ENCODE peak calls at places on chromosomes 11 and 22, in six cellular contexts. U, P, W, L, J and B are unnamed samples.

GRCh38 chr11:113384551-113384950 is 3.0 kb upstream of the ANKK1 start:
- DNase-seq in U (no peak), P (no peak), W (peak), L (peak), J (no peak), B (peak)

GRCh38 chr11:111461460-111462240 is 50.5 kb downstream of the BTG4 start:
- DNase-seq in U (no peak), P (no peak), W (no peak), L (no peak), J (no peak), B (no peak)

GRCh38 chr11:1222491-1223345 is at the start of gene MUC5B:
- DNase-seq in U (no peak), P (no peak), W (peak), L (no peak), J (no peak), B (no peak)

GRCh38 chr11:119373917-119374631 is 7.4 kb downstream of the USP2 start:
- DNase-seq in U (no peak), P (peak), W (peak), L (no peak), J (no peak), B (peak)

GRCh38 chr11:61071208-61071681 is 31.0 kb upstream of the CD5 start:
- DNase-seq in U (no peak), P (peak), W (no peak), L (no peak), J (no peak), B (no peak)

GRCh38 chr11:104917259-104918112 is 19.2 kb upstream of the CASP12 start:
- DNase-seq in U (no peak), P (no peak), W (no peak), L (no peak), J (no peak), B (peak)

GRCh38 chr11:11569936-11570491 is 51.8 kb downstream of the GALNT18 start:
- DNase-seq in U (peak), P (no peak), W (peak), L (no peak), J (no peak), B (no peak)

GRCh38 chr11:33808228-33808828 is 34.0 kb upstream of the FBXO3 start:
- DNase-seq in U (peak), P (peak), W (peak), L (peak), J (peak), B (peak)

GRCh38 chr11:73559758-73560157 is 38.2 kb downstream of the FAM168A start:
- DNase-seq in U (no peak), P (no peak), W (peak), L (no peak), J (no peak), B (no peak)

GRCh38 chr22:46738961-46739870 is 1.2 kb upstream of the CERK start:
- DNase-seq in U (peak), P (peak), W (peak), L (no peak), J (no peak), B (peak)

GRCh38 chr11:122746050-122746478 is 90.5 kb downstream of the UBASH3B start:
- DNase-seq in U (no peak), P (peak), W (no peak), L (no peak), J (no peak), B (no peak)

GRCh38 chr11:2256293-2256913 is 14.0 kb downstream of the ASCL2 start:
- DNase-seq in U (no peak), P (no peak), W (no peak), L (no peak), J (no peak), B (no peak)

GRCh38 chr22:38824587-38824986 is 19.2 kb downstream of the NPTXR start:
- DNase-seq in U (no peak), P (peak), W (peak), L (peak), J (no peak), B (peak)

GRCh38 chr11:58004664-58005063 is 19.0 kb upstream of the OR9Q1 start:
- DNase-seq in U (no peak), P (peak), W (peak), L (no peak), J (no peak), B (no peak)

GRCh38 chr11:70505331-70505731 is 107.0 kb downstream of the CTTN start:
- DNase-seq in U (no peak), P (no peak), W (no peak), L (no peak), J (no peak), B (no peak)

GRCh38 chr11:98531576-98531975 is 489.2 kb upstream of the CNTN5 start:
- DNase-seq in U (no peak), P (no peak), W (no peak), L (no peak), J (no peak), B (no peak)

GRCh38 chr11:35050596-35050995 is 88.4 kb upstream of the CD44 start:
- DNase-seq in U (no peak), P (peak), W (no peak), L (no peak), J (no peak), B (no peak)

GRCh38 chr11:47178737-47179654 is 2.3 kb upstream of the ARFGAP2 start:
- DNase-seq in U (no peak), P (no peak), W (no peak), L (no peak), J (no peak), B (no peak)

GRCh38 chr11:31816467-31817053 is 5.4 kb upstream of the PAX6 start:
- DNase-seq in U (no peak), P (no peak), W (no peak), L (no peak), J (no peak), B (no peak)

GRCh38 chr22:30000566-30000965 is 79.7 kb upstream of the HORMAD2 start:
- DNase-seq in U (no peak), P (no peak), W (no peak), L (no peak), J (no peak), B (no peak)

GRCh38 chr22:22424210-22424800 is 84.2 kb downstream of the ZNF280B start:
- DNase-seq in U (peak), P (no peak), W (no peak), L (no peak), J (no peak), B (no peak)

GRCh38 chr11:6925636-6926207 is 504 bp upstream of the ZNF215 start:
- DNase-seq in U (no peak), P (no peak), W (peak), L (no peak), J (no peak), B (no peak)

GRCh38 chr22:22440188-22440587 is 68.4 kb downstream of the ZNF280B start:
- DNase-seq in U (no peak), P (no peak), W (no peak), L (no peak), J (no peak), B (no peak)

GRCh38 chr22:27588273-27588672 is 213.3 kb downstream of the MN1 start:
- DNase-seq in U (no peak), P (no peak), W (no peak), L (no peak), J (no peak), B (no peak)

GRCh38 chr22:39364646-39365405 is 15.0 kb downstream of the SYNGR1 start:
- DNase-seq in U (no peak), P (no peak), W (no peak), L (no peak), J (no peak), B (no peak)

GRCh38 chr11:9142732-9143131 is 51.3 kb upstream of the SCUBE2 start:
- DNase-seq in U (no peak), P (no peak), W (no peak), L (no peak), J (no peak), B (no peak)

GRCh38 chr11:114285599-114285998 is 10.6 kb upstream of the NNMT start:
- DNase-seq in U (no peak), P (no peak), W (peak), L (no peak), J (no peak), B (no peak)

GRCh38 chr11:123494195-123495050 is 64.4 kb downstream of the GRAMD1B start:
- DNase-seq in U (no peak), P (no peak), W (peak), L (no peak), J (no peak), B (no peak)

GRCh38 chr11:128848815-128849455 is 18.2 kb downstream of the KCNJ1 start:
- DNase-seq in U (no peak), P (peak), W (peak), L (no peak), J (no peak), B (no peak)

GRCh38 chr11:134750619-134751018 is 338.6 kb upstream of the B3GAT1 start:
- DNase-seq in U (peak), P (no peak), W (no peak), L (no peak), J (no peak), B (no peak)

GRCh38 chr11:12066056-12066798 is 44.2 kb upstream of the MICAL2 start:
- DNase-seq in U (no peak), P (peak), W (peak), L (peak), J (no peak), B (peak)

GRCh38 chr11:46294365-46295309 is 17.2 kb downstream of the CREB3L1 start:
- DNase-seq in U (no peak), P (no peak), W (peak), L (peak), J (no peak), B (peak)

GRCh38 chr22:37024339-37025157 is 5.0 kb downstream of the MPST start:
- DNase-seq in U (no peak), P (no peak), W (no peak), L (no peak), J (no peak), B (no peak)

GRCh38 chr22:39219071-39220050 is 25.4 kb downstream of the PDGFB start:
- DNase-seq in U (no peak), P (no peak), W (no peak), L (no peak), J (no peak), B (no peak)

GRCh38 chr11:129815596-129816461 is at the start of gene TMEM45B:
- DNase-seq in U (no peak), P (no peak), W (no peak), L (no peak), J (peak), B (no peak)